ENCODE peak calls at places on chromosomes 2 and 18, in eight cellular contexts. W, I, Z, L, P, S, U and A are unnamed samples.

GRCh38 chr2:237171396-237171795 is 85.7 kb downstream of the COPS8 start:
- DNase-seq in W (peak), I (no peak), Z (peak), L (peak), P (peak), S (no peak), U (no peak), A (no peak)

GRCh38 chr18:70036771-70037452 is 89.2 kb upstream of the CD226 start:
- DNase-seq in W (no peak), I (no peak), Z (no peak), L (no peak), P (no peak), S (peak), U (no peak), A (peak)

GRCh38 chr2:215880970-215881369 is 132.4 kb downstream of the MREG start:
- DNase-seq in W (no peak), I (no peak), Z (no peak), L (no peak), P (no peak), S (no peak), U (no peak), A (peak)

GRCh38 chr2:164717000-164717597 is 95.8 kb upstream of the GRB14 start:
- DNase-seq in W (no peak), I (no peak), Z (no peak), L (peak), P (peak), S (no peak), U (no peak), A (peak)

GRCh38 chr2:176729706-176730569 is 460.7 kb downstream of the MTX2 start:
- DNase-seq in W (no peak), I (peak), Z (peak), L (no peak), P (no peak), S (peak), U (no peak), A (no peak)

GRCh38 chr2:138023298-138023697 is 59.0 kb downstream of the HNMT start:
- DNase-seq in W (no peak), I (no peak), Z (no peak), L (peak), P (no peak), S (no peak), U (no peak), A (peak)

GRCh38 chr2:173854840-173855239 is 110.3 kb downstream of the SP3 start:
- DNase-seq in W (no peak), I (no peak), Z (no peak), L (no peak), P (no peak), S (peak), U (no peak), A (no peak)

GRCh38 chr18:8106603-8107002 is 502.6 kb upstream of the RAB12 start:
- DNase-seq in W (no peak), I (no peak), Z (no peak), L (no peak), P (no peak), S (peak), U (no peak), A (no peak)

GRCh38 chr18:13247506-13247905 is 28.9 kb downstream of the LDLRAD4 start:
- DNase-seq in W (no peak), I (no peak), Z (no peak), L (no peak), P (no peak), S (no peak), U (no peak), A (no peak)

GRCh38 chr2:11672404-11672803 is 2.4 kb upstream of the NTSR2 start:
- DNase-seq in W (no peak), I (no peak), Z (no peak), L (no peak), P (no peak), S (no peak), U (no peak), A (no peak)

GRCh38 chr2:192236136-192236535 is 41.4 kb upstream of the TMEFF2 start:
- DNase-seq in W (peak), I (no peak), Z (no peak), L (no peak), P (no peak), S (no peak), U (no peak), A (no peak)

GRCh38 chr2:88355486-88355885 is 97.0 kb downstream of the FOXI3 start:
- DNase-seq in W (no peak), I (no peak), Z (no peak), L (no peak), P (no peak), S (no peak), U (no peak), A (no peak)

GRCh38 chr2:12534646-12535263 is 182.0 kb upstream of the TRIB2 start:
- DNase-seq in W (no peak), I (no peak), Z (peak), L (no peak), P (peak), S (no peak), U (no peak), A (no peak)

GRCh38 chr2:166091439-166091838 is 36.4 kb downstream of the SCN1A start:
- DNase-seq in W (no peak), I (no peak), Z (no peak), L (peak), P (no peak), S (no peak), U (no peak), A (peak)

GRCh38 chr2:223585691-223586090 is 16.5 kb downstream of the SCG2 start:
- DNase-seq in W (no peak), I (no peak), Z (no peak), L (peak), P (no peak), S (no peak), U (no peak), A (no peak)

DNA sequence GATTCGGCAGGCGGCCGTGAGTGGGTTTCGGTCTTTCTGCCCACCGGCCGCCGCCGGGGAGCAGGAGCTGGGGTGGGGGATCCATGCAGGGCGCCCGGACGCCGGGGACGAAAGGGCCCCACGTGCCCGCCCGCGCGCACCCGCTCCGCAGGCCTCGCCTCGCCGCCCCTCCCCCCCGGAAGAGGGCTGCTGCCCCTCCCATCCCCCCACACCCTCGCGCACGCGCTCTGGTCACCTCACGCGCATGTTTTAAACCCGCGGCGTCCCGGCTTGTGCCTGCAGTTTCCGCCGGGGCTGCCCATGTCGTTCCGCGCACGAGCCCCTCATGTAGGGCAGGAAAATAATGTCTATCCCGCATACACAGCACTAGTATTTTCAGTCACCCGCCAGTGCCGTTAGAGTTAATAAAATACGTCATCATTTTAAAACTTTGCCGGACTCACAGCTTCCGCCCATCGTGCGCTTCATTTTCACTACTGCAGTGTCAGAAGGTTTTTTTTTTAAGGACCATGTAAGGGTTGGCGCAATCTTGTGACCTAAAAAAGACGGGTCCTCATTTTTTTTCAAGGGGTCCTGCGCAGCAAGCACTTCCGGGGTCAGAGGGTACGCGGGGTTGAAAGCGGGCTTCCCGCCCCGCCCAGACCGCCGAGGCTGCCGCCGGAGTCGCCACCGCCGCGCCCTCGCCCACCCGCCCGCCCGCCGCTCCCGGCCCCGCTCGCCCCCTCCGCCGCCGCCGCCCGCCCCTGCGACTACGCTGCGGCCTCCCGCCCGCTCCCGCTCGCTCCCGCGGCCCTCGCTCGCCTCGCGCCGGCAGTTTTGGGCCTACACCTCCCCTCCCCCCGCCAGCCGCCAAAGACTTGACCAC is at the start of gene PCBP1:
- DNase-seq in W (peak), I (peak), Z (peak), L (peak), P (peak), S (peak), U (peak), A (peak)
- TF ChIP-seq POLR2A in W (peak), I (peak), Z (peak), L (peak), P (no peak), S (peak), U (peak), A (peak)

GRCh38 chr2:38075436-38076249 is at the start of gene CYP1B1:
- DNase-seq in W (no peak), I (peak), Z (no peak), L (no peak), P (no peak), S (peak), U (no peak), A (peak)
- TF ChIP-seq POLR2A in W (no peak), I (peak), Z (peak), L (peak), P (no peak), S (no peak), U (no peak), A (no peak)

GRCh38 chr2:233168919-233169318 is 82.6 kb upstream of the ATG16L1 start:
- DNase-seq in W (no peak), I (no peak), Z (no peak), L (no peak), P (no peak), S (no peak), U (no peak), A (no peak)
- TF ChIP-seq POLR2A in W (no peak), I (no peak), Z (no peak), L (no peak), P (no peak), S (no peak), U (no peak), A (no peak)

DNA sequence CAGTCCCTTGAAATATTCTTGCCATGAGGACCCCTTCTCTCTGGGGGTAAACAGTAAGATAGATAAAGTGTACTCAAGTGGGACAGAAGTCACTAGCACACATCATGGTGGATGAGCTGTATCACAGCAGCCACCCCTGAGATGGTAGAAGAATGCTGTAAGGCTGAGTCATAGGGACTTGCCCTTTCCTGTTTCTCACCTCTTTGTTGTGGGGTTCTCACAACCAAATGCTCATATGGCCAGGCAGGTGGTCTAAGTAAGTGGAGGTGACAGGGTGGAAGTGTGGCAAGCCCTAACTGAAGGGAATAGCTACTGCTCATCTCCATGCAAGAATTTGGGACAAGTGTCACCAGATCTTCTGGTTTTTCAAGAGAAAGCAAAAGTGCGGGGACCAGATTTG is 202.7 kb upstream of the SLC14A2 start:
- DNase-seq in W (no peak), I (no peak), Z (no peak), L (no peak), P (no peak), S (no peak), U (no peak), A (no peak)
- TF ChIP-seq POLR2A in W (no peak), I (no peak), Z (no peak), L (no peak), P (no peak), S (no peak), U (no peak), A (no peak)

GRCh38 chr2:218368150-218368528 is 11.5 kb downstream of the CATIP start:
- DNase-seq in W (no peak), I (no peak), Z (no peak), L (no peak), P (no peak), S (no peak), U (no peak), A (no peak)

GRCh38 chr2:218369374-218369773 is 12.7 kb upstream of the SLC11A1 start:
- DNase-seq in W (no peak), I (no peak), Z (no peak), L (no peak), P (no peak), S (peak), U (no peak), A (no peak)

GRCh38 chr2:218368621-218369153 is 12.0 kb downstream of the CATIP start:
- DNase-seq in W (no peak), I (no peak), Z (peak), L (no peak), P (no peak), S (peak), U (no peak), A (no peak)

GRCh38 chr2:218371987-218372358 is 10.1 kb upstream of the SLC11A1 start:
- DNase-seq in W (no peak), I (no peak), Z (no peak), L (no peak), P (no peak), S (no peak), U (no peak), A (no peak)

DNA sequence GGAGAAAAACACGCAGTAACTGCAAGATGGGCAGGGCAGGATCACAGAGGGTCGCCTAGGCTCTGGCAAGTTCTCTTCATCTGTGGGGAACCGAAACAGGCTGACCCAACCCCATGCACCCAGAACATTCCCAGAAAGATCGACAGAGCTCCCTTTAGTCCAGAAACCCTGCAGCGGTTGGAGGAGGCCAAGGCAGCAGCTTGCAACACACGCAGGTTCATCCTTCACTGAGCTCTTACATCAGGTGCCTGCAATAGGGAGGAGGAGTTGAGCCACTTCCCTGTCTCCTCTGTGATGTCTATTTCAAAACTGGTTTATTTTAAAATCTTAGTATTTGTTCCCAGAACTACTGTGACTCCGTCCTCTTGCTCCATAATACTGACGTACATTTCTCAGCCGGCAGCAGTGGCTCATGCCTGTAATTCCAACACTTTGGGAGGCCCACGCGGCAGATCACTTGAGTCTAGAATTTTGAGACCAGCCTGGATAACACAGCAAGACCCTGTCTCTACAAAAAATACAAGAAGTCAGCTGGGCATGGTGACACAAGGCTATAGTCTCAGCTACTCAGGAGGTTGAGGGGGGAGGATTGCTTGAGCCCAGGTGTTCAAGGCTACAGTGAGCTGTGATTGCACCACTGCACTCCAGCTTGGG is 11.5 kb upstream of the SLC11A1 start:
- DNase-seq in W (no peak), I (no peak), Z (peak), L (no peak), P (no peak), S (peak), U (no peak), A (no peak)
- TF ChIP-seq POLR2A in W (no peak), I (no peak), Z (no peak), L (no peak), P (no peak), S (no peak), U (no peak), A (no peak)

DNA sequence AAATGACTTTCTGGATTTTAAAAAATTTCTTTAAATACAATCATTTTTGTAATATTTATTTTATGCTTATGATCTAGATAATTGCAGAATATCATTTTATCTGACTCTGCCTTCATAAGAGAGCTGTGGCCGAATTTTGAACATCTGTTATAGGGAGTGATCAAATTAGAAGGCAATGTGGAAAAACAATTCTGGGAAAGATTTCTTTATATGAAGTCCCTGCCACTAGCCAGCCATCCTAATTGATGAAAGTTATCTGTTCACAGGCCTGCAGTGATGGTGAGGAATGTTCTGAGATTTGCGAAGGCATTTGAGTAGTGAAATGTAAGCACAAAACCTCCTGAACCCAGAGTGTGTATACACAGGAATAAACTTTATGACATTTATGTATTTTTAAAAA is 79.5 kb downstream of the ITGA4 start:
- DNase-seq in W (no peak), I (no peak), Z (no peak), L (no peak), P (no peak), S (no peak), U (no peak), A (no peak)
- TF ChIP-seq POLR2A in W (no peak), I (no peak), Z (no peak), L (no peak), P (no peak), S (no peak), U (no peak), A (no peak)

GRCh38 chr2:219460424-219460926 is 25.8 kb downstream of the SPEG start:
- DNase-seq in W (no peak), I (no peak), Z (peak), L (no peak), P (no peak), S (peak), U (no peak), A (no peak)
- TF ChIP-seq POLR2A in W (no peak), I (no peak), Z (peak), L (no peak), P (no peak), S (no peak), U (peak), A (no peak)

DNA sequence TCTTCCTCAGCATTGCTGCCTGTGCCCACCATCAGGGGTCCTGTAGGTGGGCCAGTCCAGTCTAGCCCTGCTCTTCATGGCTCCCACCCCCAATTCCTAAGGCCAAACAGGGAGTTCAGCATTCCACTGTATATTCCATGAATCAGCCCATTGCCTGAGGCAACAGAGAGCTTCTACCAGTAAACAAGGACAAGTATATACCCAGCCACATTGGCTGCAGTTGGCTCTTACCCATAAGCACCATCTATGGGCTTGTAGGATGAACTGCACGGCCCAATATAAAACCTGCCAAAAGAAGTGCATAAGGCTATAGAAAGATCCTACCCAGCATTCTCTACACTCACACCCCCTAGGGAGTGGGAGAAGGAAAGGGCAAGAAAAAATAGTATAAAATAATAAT is 95.1 kb upstream of the SALL3 start:
- DNase-seq in W (no peak), I (no peak), Z (no peak), L (no peak), P (no peak), S (no peak), U (no peak), A (no peak)
- TF ChIP-seq POLR2A in W (no peak), I (no peak), Z (no peak), L (no peak), P (no peak), S (no peak), U (no peak), A (no peak)